ENCODE peak calls at places on chromosomes 7 and 10, in ten cellular contexts. One of them, this sample, is unnamed. For H3K36me3, the result is how much of the 10 kb centered on the place peaks cover.

GRCh38 chr10:58781873-58782488 is 269.3 kb downstream of the BICC1 start:
- DNase-seq in GM23338: peak
- DNase-seq in pancreas: no peak
- DNase-seq in H1: no peak
- DNase-seq in fibroblast of lung: peak
- DNase-seq in psoas muscle: no peak
- DNase-seq in colonic mucosa: no peak
- DNase-seq in adrenal gland: no peak
- DNase-seq in BE2C: peak
- DNase-seq in spleen: no peak
- DNase-seq in this sample: no peak

GRCh38 chr7:141477866-141478265 is 73.3 kb upstream of the AGK start:
- DNase-seq in GM23338: no peak
- DNase-seq in pancreas: no peak
- DNase-seq in H1: no peak
- DNase-seq in fibroblast of lung: peak
- DNase-seq in psoas muscle: peak
- DNase-seq in colonic mucosa: no peak
- DNase-seq in adrenal gland: no peak
- DNase-seq in BE2C: no peak
- DNase-seq in spleen: no peak
- DNase-seq in this sample: no peak

GRCh38 chr7:29825750-29826529 is 19.6 kb downstream of the WIPF3 start:
- DNase-seq in GM23338: no peak
- DNase-seq in pancreas: no peak
- DNase-seq in H1: peak
- DNase-seq in fibroblast of lung: no peak
- DNase-seq in psoas muscle: no peak
- DNase-seq in colonic mucosa: no peak
- DNase-seq in adrenal gland: no peak
- DNase-seq in BE2C: no peak
- DNase-seq in spleen: no peak
- DNase-seq in this sample: no peak

GRCh38 chr10:103197177-103197576 is 4.1 kb upstream of the NT5C2 start:
- DNase-seq in GM23338: no peak
- DNase-seq in pancreas: peak
- DNase-seq in H1: no peak
- DNase-seq in fibroblast of lung: peak
- DNase-seq in psoas muscle: peak
- DNase-seq in colonic mucosa: peak
- DNase-seq in adrenal gland: peak
- DNase-seq in BE2C: no peak
- DNase-seq in spleen: peak
- DNase-seq in this sample: peak

GRCh38 chr7:124364283-124364682 is 331.4 kb upstream of the TMEM229A start:
- DNase-seq in GM23338: no peak
- DNase-seq in pancreas: no peak
- DNase-seq in H1: no peak
- DNase-seq in fibroblast of lung: no peak
- DNase-seq in psoas muscle: no peak
- DNase-seq in colonic mucosa: no peak
- DNase-seq in adrenal gland: no peak
- DNase-seq in BE2C: no peak
- DNase-seq in spleen: no peak
- DNase-seq in this sample: no peak

GRCh38 chr7:76326646-76327233 is 24.3 kb downstream of the HSPB1 start:
- DNase-seq in GM23338: no peak
- DNase-seq in pancreas: no peak
- DNase-seq in H1: no peak
- DNase-seq in fibroblast of lung: peak
- DNase-seq in psoas muscle: no peak
- DNase-seq in colonic mucosa: no peak
- DNase-seq in adrenal gland: no peak
- DNase-seq in BE2C: no peak
- DNase-seq in spleen: no peak
- DNase-seq in this sample: no peak

GRCh38 chr7:83837683-83838082 is 188.7 kb upstream of the SEMA3E start:
- DNase-seq in GM23338: no peak
- DNase-seq in pancreas: no peak
- DNase-seq in H1: no peak
- DNase-seq in fibroblast of lung: no peak
- DNase-seq in psoas muscle: no peak
- DNase-seq in colonic mucosa: no peak
- DNase-seq in adrenal gland: no peak
- DNase-seq in BE2C: no peak
- DNase-seq in spleen: no peak
- DNase-seq in this sample: no peak

GRCh38 chr7:157003445-157004049 is 6.9 kb downstream of the MNX1 start:
- DNase-seq in GM23338: peak
- DNase-seq in pancreas: peak
- DNase-seq in H1: peak
- DNase-seq in fibroblast of lung: no peak
- DNase-seq in psoas muscle: no peak
- DNase-seq in colonic mucosa: peak
- DNase-seq in adrenal gland: no peak
- DNase-seq in BE2C: no peak
- DNase-seq in spleen: no peak
- DNase-seq in this sample: no peak

GRCh38 chr10:68955414-68955785 is 570 bp upstream of the DDX21 start:
- DNase-seq in GM23338: peak
- DNase-seq in pancreas: peak
- DNase-seq in H1: no peak
- DNase-seq in fibroblast of lung: no peak
- DNase-seq in psoas muscle: no peak
- DNase-seq in colonic mucosa: peak
- DNase-seq in adrenal gland: peak
- DNase-seq in BE2C: peak
- DNase-seq in spleen: no peak
- DNase-seq in this sample: no peak

GRCh38 chr10:68954904-68955303 is 1.1 kb upstream of the DDX21 start:
- DNase-seq in GM23338: no peak
- DNase-seq in pancreas: no peak
- DNase-seq in H1: no peak
- DNase-seq in fibroblast of lung: no peak
- DNase-seq in psoas muscle: no peak
- DNase-seq in colonic mucosa: no peak
- DNase-seq in adrenal gland: no peak
- DNase-seq in BE2C: no peak
- DNase-seq in spleen: no peak
- DNase-seq in this sample: no peak

GRCh38 chr10:68955786-68956532 is at the start of gene DDX21:
- DNase-seq in GM23338: peak
- DNase-seq in pancreas: peak
- DNase-seq in H1: peak
- DNase-seq in fibroblast of lung: peak
- DNase-seq in psoas muscle: peak
- DNase-seq in colonic mucosa: peak
- DNase-seq in adrenal gland: peak
- DNase-seq in BE2C: peak
- DNase-seq in spleen: peak
- DNase-seq in this sample: peak

GRCh38 chr10:68950598-68950997 is 5.4 kb upstream of the DDX21 start:
- DNase-seq in GM23338: no peak
- DNase-seq in pancreas: no peak
- DNase-seq in H1: no peak
- DNase-seq in fibroblast of lung: no peak
- DNase-seq in psoas muscle: no peak
- DNase-seq in colonic mucosa: no peak
- DNase-seq in adrenal gland: no peak
- DNase-seq in BE2C: no peak
- DNase-seq in spleen: no peak
- DNase-seq in this sample: no peak
- H3K36me3 ChIP-seq in GM23338: under half
- H3K36me3 ChIP-seq in pancreas: under half
- H3K36me3 ChIP-seq in H1: under half
- H3K36me3 ChIP-seq in fibroblast of lung: under half
- H3K36me3 ChIP-seq in psoas muscle: half or more
- H3K36me3 ChIP-seq in colonic mucosa: under half
- H3K36me3 ChIP-seq in adrenal gland: under half
- H3K36me3 ChIP-seq in BE2C: under half
- H3K36me3 ChIP-seq in spleen: under half
- H3K36me3 ChIP-seq in this sample: half or more

DNA sequence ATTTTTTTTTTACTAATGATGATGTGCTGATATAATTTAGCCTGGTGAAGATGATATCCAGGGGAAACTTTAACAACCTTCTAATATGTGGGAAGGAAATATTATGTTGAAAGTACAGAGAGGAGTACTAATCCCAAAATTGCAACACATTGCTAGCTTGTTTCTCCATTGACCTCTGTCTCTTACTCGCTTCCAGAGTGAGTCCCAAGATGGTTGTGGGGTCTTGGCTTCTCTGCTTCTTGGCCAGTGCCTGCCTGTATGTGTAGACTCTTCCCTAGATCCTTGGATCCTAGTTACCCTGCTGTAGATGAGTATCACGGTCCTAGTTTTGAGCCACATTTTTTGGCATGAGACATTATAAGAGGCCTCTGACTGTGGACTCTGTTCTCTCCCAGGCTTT is 17.5 kb downstream of the BMPER start:
- DNase-seq in GM23338: no peak
- DNase-seq in pancreas: no peak
- DNase-seq in H1: no peak
- DNase-seq in fibroblast of lung: no peak
- DNase-seq in psoas muscle: peak
- DNase-seq in colonic mucosa: no peak
- DNase-seq in adrenal gland: no peak
- DNase-seq in BE2C: no peak
- DNase-seq in spleen: no peak
- DNase-seq in this sample: no peak
- TF ChIP-seq CTCF in GM23338: no peak
- TF ChIP-seq CTCF in pancreas: no peak
- TF ChIP-seq CTCF in H1: no peak
- TF ChIP-seq CTCF in fibroblast of lung: no peak
- TF ChIP-seq CTCF in psoas muscle: no peak
- TF ChIP-seq CTCF in colonic mucosa: no peak
- TF ChIP-seq CTCF in adrenal gland: no peak
- TF ChIP-seq CTCF in BE2C: no peak
- TF ChIP-seq CTCF in spleen: no peak
- TF ChIP-seq CTCF in this sample: no peak

DNA sequence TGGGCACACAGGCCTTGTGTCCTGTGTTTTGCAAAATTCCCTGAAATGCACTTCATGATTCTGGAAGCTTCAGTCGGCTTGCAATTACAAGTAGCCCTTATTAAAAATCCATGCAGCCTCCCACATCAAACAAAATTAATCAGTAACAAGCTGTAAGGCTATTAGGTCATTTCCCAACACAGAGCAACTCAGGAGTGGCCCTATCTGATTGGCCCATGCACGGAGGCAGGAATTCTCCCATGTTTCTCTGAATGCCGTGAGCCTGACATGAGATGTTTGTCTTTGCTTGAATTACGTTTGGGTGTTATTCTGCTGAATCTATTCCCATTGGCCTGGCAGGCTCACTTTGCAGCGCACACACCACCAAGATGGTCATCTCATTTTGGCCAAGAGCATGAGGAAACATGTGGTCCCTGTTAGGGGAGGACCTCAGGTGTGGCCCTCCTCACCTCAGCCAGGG is 36.9 kb downstream of the FOXL3 start:
- DNase-seq in GM23338: no peak
- DNase-seq in pancreas: peak
- DNase-seq in H1: no peak
- DNase-seq in fibroblast of lung: peak
- DNase-seq in psoas muscle: no peak
- DNase-seq in colonic mucosa: peak
- DNase-seq in adrenal gland: no peak
- DNase-seq in BE2C: peak
- DNase-seq in spleen: no peak
- DNase-seq in this sample: peak
- H3K36me3 ChIP-seq in GM23338: under half
- H3K36me3 ChIP-seq in pancreas: under half
- H3K36me3 ChIP-seq in H1: under half
- H3K36me3 ChIP-seq in fibroblast of lung: under half
- H3K36me3 ChIP-seq in psoas muscle: under half
- H3K36me3 ChIP-seq in colonic mucosa: under half
- H3K36me3 ChIP-seq in adrenal gland: under half
- H3K36me3 ChIP-seq in BE2C: under half
- H3K36me3 ChIP-seq in spleen: under half
- H3K36me3 ChIP-seq in this sample: under half

GRCh38 chr10:43408710-43409384 is at the start of gene HNRNPF:
- DNase-seq in GM23338: peak
- DNase-seq in pancreas: peak
- DNase-seq in H1: peak
- DNase-seq in fibroblast of lung: peak
- DNase-seq in psoas muscle: peak
- DNase-seq in colonic mucosa: peak
- DNase-seq in adrenal gland: peak
- DNase-seq in BE2C: peak
- DNase-seq in spleen: peak
- DNase-seq in this sample: peak

GRCh38 chr10:43407576-43408330 is 1.2 kb downstream of the HNRNPF start:
- DNase-seq in GM23338: peak
- DNase-seq in pancreas: peak
- DNase-seq in H1: peak
- DNase-seq in fibroblast of lung: peak
- DNase-seq in psoas muscle: peak
- DNase-seq in colonic mucosa: peak
- DNase-seq in adrenal gland: peak
- DNase-seq in BE2C: peak
- DNase-seq in spleen: peak
- DNase-seq in this sample: peak

GRCh38 chr10:43410345-43410744 is 1.4 kb upstream of the HNRNPF start:
- DNase-seq in GM23338: no peak
- DNase-seq in pancreas: no peak
- DNase-seq in H1: no peak
- DNase-seq in fibroblast of lung: no peak
- DNase-seq in psoas muscle: no peak
- DNase-seq in colonic mucosa: no peak
- DNase-seq in adrenal gland: no peak
- DNase-seq in BE2C: no peak
- DNase-seq in spleen: no peak
- DNase-seq in this sample: no peak

GRCh38 chr10:43408331-43408709 is 666 bp downstream of the HNRNPF start:
- DNase-seq in GM23338: peak
- DNase-seq in pancreas: no peak
- DNase-seq in H1: no peak
- DNase-seq in fibroblast of lung: no peak
- DNase-seq in psoas muscle: no peak
- DNase-seq in colonic mucosa: no peak
- DNase-seq in adrenal gland: no peak
- DNase-seq in BE2C: no peak
- DNase-seq in spleen: no peak
- DNase-seq in this sample: no peak

DNA sequence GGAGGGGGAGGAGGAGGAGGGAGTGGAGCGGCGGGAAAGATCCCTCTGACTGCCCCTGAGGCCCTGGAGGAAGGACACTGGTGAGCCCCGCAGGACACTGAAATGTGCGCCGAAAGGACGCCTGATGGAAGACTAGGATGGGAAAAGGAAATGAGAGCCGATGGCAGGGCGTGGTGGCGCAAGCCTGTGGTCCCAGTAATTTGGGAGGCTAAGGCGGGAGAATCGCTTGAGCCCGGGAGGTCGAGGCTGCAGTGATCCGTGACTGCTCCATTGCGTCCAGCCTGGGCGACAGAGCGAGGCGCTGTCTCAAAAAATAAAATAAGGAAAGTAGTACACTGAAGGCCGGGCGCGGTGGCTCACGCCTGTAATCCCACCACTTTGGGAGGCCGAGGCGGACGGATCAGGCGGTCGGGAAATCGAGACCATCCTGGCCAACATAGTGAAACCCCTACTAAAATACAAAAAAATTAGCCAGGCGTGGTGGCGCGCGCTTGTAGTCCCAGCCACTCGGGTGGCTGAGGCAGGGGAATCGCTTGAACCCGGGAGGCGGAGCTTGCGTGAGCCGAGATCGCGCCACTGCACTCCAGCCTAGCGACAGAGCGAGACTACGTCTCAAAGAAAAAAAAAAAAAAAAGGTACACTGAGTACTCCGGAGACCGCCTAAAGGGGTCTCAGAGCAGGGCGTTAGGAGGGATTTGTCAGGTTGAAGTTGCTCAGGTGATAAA is 561 bp upstream of the HNRNPF start:
- DNase-seq in GM23338: no peak
- DNase-seq in pancreas: no peak
- DNase-seq in H1: no peak
- DNase-seq in fibroblast of lung: no peak
- DNase-seq in psoas muscle: peak
- DNase-seq in colonic mucosa: peak
- DNase-seq in adrenal gland: peak
- DNase-seq in BE2C: no peak
- DNase-seq in spleen: peak
- DNase-seq in this sample: peak
- TF ChIP-seq CTCF in GM23338: no peak
- TF ChIP-seq CTCF in pancreas: no peak
- TF ChIP-seq CTCF in H1: no peak
- TF ChIP-seq CTCF in fibroblast of lung: no peak
- TF ChIP-seq CTCF in psoas muscle: no peak
- TF ChIP-seq CTCF in colonic mucosa: no peak
- TF ChIP-seq CTCF in adrenal gland: no peak
- TF ChIP-seq CTCF in BE2C: no peak
- TF ChIP-seq CTCF in spleen: no peak
- TF ChIP-seq CTCF in this sample: no peak